ENCODE peak calls at places on chromosomes 5 and 9, in nine cellular contexts. One of them, this sample, is unnamed.
A peak's percentile ranks its signal among the peaks of the same experiment; 100 is the strongest.

GRCh38 chr9:98327249-98327561 is 71.8 kb upstream of the TBC1D2 start:
- DNase-seq in CD4-positive, alpha-beta T cell: no peak
- DNase-seq in CD8-positive, alpha-beta T cell: no peak
- DNase-seq in psoas muscle: no peak
- DNase-seq in upper lobe of left lung: no peak
- DNase-seq in OCI-LY7: no peak
- DNase-seq in endothelial cell: no peak
- DNase-seq in HCT116: no peak
- DNase-seq in PC-3: no peak
- DNase-seq in this sample: no peak

GRCh38 chr5:39175273-39175955 is 43.9 kb downstream of the FYB1 start:
- DNase-seq in CD4-positive, alpha-beta T cell: no peak
- DNase-seq in CD8-positive, alpha-beta T cell: no peak
- DNase-seq in psoas muscle: no peak
- DNase-seq in upper lobe of left lung: no peak
- DNase-seq in OCI-LY7: no peak
- DNase-seq in endothelial cell: no peak
- DNase-seq in HCT116: no peak
- DNase-seq in PC-3: no peak
- DNase-seq in this sample: no peak

GRCh38 chr5:77181596-77182304 is 28.7 kb upstream of the PDE8B start:
- DNase-seq in CD4-positive, alpha-beta T cell: no peak
- DNase-seq in CD8-positive, alpha-beta T cell: no peak
- DNase-seq in psoas muscle: no peak
- DNase-seq in upper lobe of left lung: peak; percentile 74
- DNase-seq in OCI-LY7: no peak
- DNase-seq in endothelial cell: no peak
- DNase-seq in HCT116: no peak
- DNase-seq in PC-3: no peak
- DNase-seq in this sample: no peak

GRCh38 chr5:174612686-174613085 is 111.7 kb upstream of the MSX2 start:
- DNase-seq in CD4-positive, alpha-beta T cell: no peak
- DNase-seq in CD8-positive, alpha-beta T cell: no peak
- DNase-seq in psoas muscle: peak; percentile 18
- DNase-seq in upper lobe of left lung: no peak
- DNase-seq in OCI-LY7: no peak
- DNase-seq in endothelial cell: no peak
- DNase-seq in HCT116: no peak
- DNase-seq in PC-3: peak; percentile 4
- DNase-seq in this sample: no peak

GRCh38 chr5:175895701-175896102 is 24.3 kb downstream of the CPLX2 start:
- DNase-seq in CD4-positive, alpha-beta T cell: peak; percentile 16
- DNase-seq in CD8-positive, alpha-beta T cell: peak; percentile 21
- DNase-seq in psoas muscle: no peak
- DNase-seq in upper lobe of left lung: no peak
- DNase-seq in OCI-LY7: peak; percentile 40
- DNase-seq in endothelial cell: no peak
- DNase-seq in HCT116: no peak
- DNase-seq in PC-3: no peak
- DNase-seq in this sample: no peak

GRCh38 chr5:134226441-134227192 is 744 bp upstream of the PPP2CA start:
- DNase-seq in CD4-positive, alpha-beta T cell: peak; percentile 67
- DNase-seq in CD8-positive, alpha-beta T cell: no peak
- DNase-seq in psoas muscle: no peak
- DNase-seq in upper lobe of left lung: peak; percentile 85
- DNase-seq in OCI-LY7: no peak
- DNase-seq in endothelial cell: no peak
- DNase-seq in HCT116: no peak
- DNase-seq in PC-3: no peak
- DNase-seq in this sample: no peak

GRCh38 chr5:134092875-134093274 is 21.6 kb upstream of the TCF7 start:
- DNase-seq in CD4-positive, alpha-beta T cell: no peak
- DNase-seq in CD8-positive, alpha-beta T cell: no peak
- DNase-seq in psoas muscle: no peak
- DNase-seq in upper lobe of left lung: no peak
- DNase-seq in OCI-LY7: no peak
- DNase-seq in endothelial cell: no peak
- DNase-seq in HCT116: no peak
- DNase-seq in PC-3: peak; percentile 93
- DNase-seq in this sample: no peak

GRCh38 chr9:18299449-18299848 is 174.5 kb upstream of the ADAMTSL1 start:
- DNase-seq in CD4-positive, alpha-beta T cell: no peak
- DNase-seq in CD8-positive, alpha-beta T cell: no peak
- DNase-seq in psoas muscle: no peak
- DNase-seq in upper lobe of left lung: no peak
- DNase-seq in OCI-LY7: no peak
- DNase-seq in endothelial cell: no peak
- DNase-seq in HCT116: no peak
- DNase-seq in PC-3: no peak
- DNase-seq in this sample: no peak

GRCh38 chr5:15003511-15003920 is 131.9 kb upstream of the ANKH start:
- DNase-seq in CD4-positive, alpha-beta T cell: peak; percentile 33
- DNase-seq in CD8-positive, alpha-beta T cell: peak; percentile 26
- DNase-seq in psoas muscle: peak; percentile 26
- DNase-seq in upper lobe of left lung: peak; percentile 45
- DNase-seq in OCI-LY7: peak; percentile 69
- DNase-seq in endothelial cell: peak; percentile 45
- DNase-seq in HCT116: peak; percentile 46
- DNase-seq in PC-3: peak; percentile 83
- DNase-seq in this sample: no peak

GRCh38 chr5:173329370-173330150 is 1.3 kb upstream of the STC2 start:
- DNase-seq in CD4-positive, alpha-beta T cell: no peak
- DNase-seq in CD8-positive, alpha-beta T cell: no peak
- DNase-seq in psoas muscle: no peak
- DNase-seq in upper lobe of left lung: no peak
- DNase-seq in OCI-LY7: no peak
- DNase-seq in endothelial cell: peak; percentile 36
- DNase-seq in HCT116: peak; percentile 50
- DNase-seq in PC-3: peak; percentile 82
- DNase-seq in this sample: peak; percentile 52

GRCh38 chr9:16267336-16268036 is 603.0 kb downstream of the BNC2 start:
- DNase-seq in CD4-positive, alpha-beta T cell: no peak
- DNase-seq in CD8-positive, alpha-beta T cell: no peak
- DNase-seq in psoas muscle: no peak
- DNase-seq in upper lobe of left lung: peak; percentile 39
- DNase-seq in OCI-LY7: no peak
- DNase-seq in endothelial cell: no peak
- DNase-seq in HCT116: no peak
- DNase-seq in PC-3: peak; percentile 89
- DNase-seq in this sample: no peak

GRCh38 chr5:79876510-79876909 is 114.6 kb downstream of the MTX3 start:
- DNase-seq in CD4-positive, alpha-beta T cell: no peak
- DNase-seq in CD8-positive, alpha-beta T cell: no peak
- DNase-seq in psoas muscle: no peak
- DNase-seq in upper lobe of left lung: no peak
- DNase-seq in OCI-LY7: no peak
- DNase-seq in endothelial cell: no peak
- DNase-seq in HCT116: no peak
- DNase-seq in PC-3: no peak
- DNase-seq in this sample: no peak

GRCh38 chr9:5611321-5612186 is 17.4 kb upstream of the RIC1 start:
- DNase-seq in CD4-positive, alpha-beta T cell: no peak
- DNase-seq in CD8-positive, alpha-beta T cell: no peak
- DNase-seq in psoas muscle: no peak
- DNase-seq in upper lobe of left lung: no peak
- DNase-seq in OCI-LY7: no peak
- DNase-seq in endothelial cell: no peak
- DNase-seq in HCT116: no peak
- DNase-seq in PC-3: no peak
- DNase-seq in this sample: no peak

GRCh38 chr9:79684711-79685575 is 113.2 kb downstream of the TLE4 start:
- DNase-seq in CD4-positive, alpha-beta T cell: no peak
- DNase-seq in CD8-positive, alpha-beta T cell: no peak
- DNase-seq in psoas muscle: no peak
- DNase-seq in upper lobe of left lung: no peak
- DNase-seq in OCI-LY7: no peak
- DNase-seq in endothelial cell: no peak
- DNase-seq in HCT116: no peak
- DNase-seq in PC-3: no peak
- DNase-seq in this sample: no peak

GRCh38 chr9:69894720-69895119 is 74.1 kb downstream of the CFAP95 start:
- DNase-seq in CD4-positive, alpha-beta T cell: no peak
- DNase-seq in CD8-positive, alpha-beta T cell: no peak
- DNase-seq in psoas muscle: no peak
- DNase-seq in upper lobe of left lung: no peak
- DNase-seq in OCI-LY7: no peak
- DNase-seq in endothelial cell: no peak
- DNase-seq in HCT116: no peak
- DNase-seq in PC-3: no peak
- DNase-seq in this sample: no peak

GRCh38 chr9:106880863-106881262 is 17.9 kb downstream of the ZNF462 start:
- DNase-seq in CD4-positive, alpha-beta T cell: no peak
- DNase-seq in CD8-positive, alpha-beta T cell: no peak
- DNase-seq in psoas muscle: peak; percentile 73
- DNase-seq in upper lobe of left lung: no peak
- DNase-seq in OCI-LY7: no peak
- DNase-seq in endothelial cell: no peak
- DNase-seq in HCT116: no peak
- DNase-seq in PC-3: peak; percentile 41
- DNase-seq in this sample: no peak

GRCh38 chr9:11471321-11471720 is 858.5 kb upstream of the PTPRD start:
- DNase-seq in CD4-positive, alpha-beta T cell: no peak
- DNase-seq in CD8-positive, alpha-beta T cell: no peak
- DNase-seq in psoas muscle: no peak
- DNase-seq in upper lobe of left lung: no peak
- DNase-seq in OCI-LY7: no peak
- DNase-seq in endothelial cell: no peak
- DNase-seq in HCT116: no peak
- DNase-seq in PC-3: no peak
- DNase-seq in this sample: no peak

GRCh38 chr9:23005061-23005690 is 558.6 kb downstream of the DMRTA1 start:
- DNase-seq in CD4-positive, alpha-beta T cell: no peak
- DNase-seq in CD8-positive, alpha-beta T cell: no peak
- DNase-seq in psoas muscle: no peak
- DNase-seq in upper lobe of left lung: no peak
- DNase-seq in OCI-LY7: no peak
- DNase-seq in endothelial cell: no peak
- DNase-seq in HCT116: no peak
- DNase-seq in PC-3: no peak
- DNase-seq in this sample: no peak
- TF ChIP-seq CTCF in CD4-positive, alpha-beta T cell: no peak
- TF ChIP-seq CTCF in CD8-positive, alpha-beta T cell: no peak
- TF ChIP-seq CTCF in psoas muscle: no peak
- TF ChIP-seq CTCF in upper lobe of left lung: no peak
- TF ChIP-seq CTCF in OCI-LY7: no peak
- TF ChIP-seq CTCF in endothelial cell: no peak
- TF ChIP-seq CTCF in HCT116: no peak
- TF ChIP-seq CTCF in PC-3: no peak
- TF ChIP-seq CTCF in this sample: no peak

DNA sequence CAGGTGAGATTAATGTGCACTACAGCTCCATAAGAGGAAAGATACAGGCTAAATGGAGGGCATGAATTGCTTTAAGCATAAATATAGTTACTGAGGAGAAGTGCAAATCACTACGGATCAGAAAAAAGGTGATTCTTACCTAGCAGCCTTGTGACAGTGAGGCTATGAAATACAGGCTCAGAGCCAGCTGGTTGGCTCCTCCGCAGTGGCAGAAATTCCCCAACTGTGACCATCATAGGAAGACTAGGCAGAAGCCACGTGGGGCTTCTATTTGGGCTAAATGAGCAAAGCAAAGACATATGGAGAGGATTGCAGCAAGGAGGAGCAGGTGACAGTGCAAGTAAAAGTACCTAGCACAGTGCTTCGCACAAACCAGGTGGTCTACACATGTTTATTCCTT is 40.5 kb downstream of the CDO1 start:
- DNase-seq in CD4-positive, alpha-beta T cell: no peak
- DNase-seq in CD8-positive, alpha-beta T cell: no peak
- DNase-seq in psoas muscle: no peak
- DNase-seq in upper lobe of left lung: no peak
- DNase-seq in OCI-LY7: no peak
- DNase-seq in endothelial cell: no peak
- DNase-seq in HCT116: no peak
- DNase-seq in PC-3: no peak
- DNase-seq in this sample: no peak
- TF ChIP-seq CTCF in CD4-positive, alpha-beta T cell: no peak
- TF ChIP-seq CTCF in CD8-positive, alpha-beta T cell: no peak
- TF ChIP-seq CTCF in psoas muscle: no peak
- TF ChIP-seq CTCF in upper lobe of left lung: no peak
- TF ChIP-seq CTCF in OCI-LY7: no peak
- TF ChIP-seq CTCF in endothelial cell: no peak
- TF ChIP-seq CTCF in HCT116: no peak
- TF ChIP-seq CTCF in PC-3: no peak
- TF ChIP-seq CTCF in this sample: no peak

DNA sequence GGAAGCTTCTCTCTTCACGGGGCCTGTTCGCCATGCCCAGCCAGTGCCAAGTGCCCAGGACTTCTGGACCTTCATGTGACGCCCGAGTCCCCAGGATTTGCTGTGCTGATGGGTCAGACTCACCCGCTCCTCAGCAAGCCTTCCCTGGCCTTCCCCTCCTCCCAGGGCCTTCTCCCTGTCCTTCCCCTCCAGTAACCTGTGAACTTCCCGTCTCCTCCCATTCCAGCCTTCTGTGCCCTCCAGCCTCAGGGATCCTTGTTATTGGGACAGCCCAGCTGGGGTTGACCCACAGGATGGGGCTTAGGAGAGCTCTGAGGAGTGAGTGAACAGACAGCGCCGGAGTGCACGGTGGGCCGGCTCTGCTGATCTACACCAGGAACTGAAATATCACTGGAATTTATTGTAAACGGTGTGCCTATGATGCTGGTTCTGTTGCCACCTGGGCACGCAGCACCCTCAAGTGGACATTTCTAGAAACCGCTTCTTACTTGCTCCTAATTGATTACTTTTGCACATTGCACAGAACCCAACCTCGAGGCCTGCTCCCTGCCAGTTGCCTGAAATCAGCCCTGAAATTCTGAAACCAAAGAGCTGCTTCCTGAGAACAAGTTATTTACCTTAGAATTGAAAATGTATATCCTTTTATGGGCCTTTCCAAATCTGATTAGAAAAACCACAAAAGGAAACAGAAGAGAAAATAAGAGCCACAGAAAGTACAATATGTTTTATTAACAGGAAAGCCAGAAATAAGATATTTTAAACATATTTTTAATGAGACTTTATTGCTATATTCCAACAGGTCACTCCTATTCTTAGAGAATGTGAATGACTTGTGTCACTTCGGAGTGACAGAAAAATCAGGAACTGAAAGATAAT is 1.6 kb downstream of the SPAAR start:
- DNase-seq in CD4-positive, alpha-beta T cell: peak; percentile 36
- DNase-seq in CD8-positive, alpha-beta T cell: no peak
- DNase-seq in psoas muscle: peak; percentile 27
- DNase-seq in upper lobe of left lung: peak; percentile 55
- DNase-seq in OCI-LY7: peak; percentile 67
- DNase-seq in endothelial cell: peak; percentile 48
- DNase-seq in HCT116: peak; percentile 66
- DNase-seq in PC-3: peak; percentile 78
- DNase-seq in this sample: no peak
- TF ChIP-seq CTCF in CD4-positive, alpha-beta T cell: peak; percentile 56
- TF ChIP-seq CTCF in CD8-positive, alpha-beta T cell: peak; percentile 48
- TF ChIP-seq CTCF in psoas muscle: peak; percentile 48
- TF ChIP-seq CTCF in upper lobe of left lung: peak; percentile 63
- TF ChIP-seq CTCF in OCI-LY7: peak; percentile 84
- TF ChIP-seq CTCF in endothelial cell: peak; percentile 33
- TF ChIP-seq CTCF in HCT116: peak; percentile 74
- TF ChIP-seq CTCF in PC-3: peak; percentile 77
- TF ChIP-seq CTCF in this sample: peak; percentile 37

DNA sequence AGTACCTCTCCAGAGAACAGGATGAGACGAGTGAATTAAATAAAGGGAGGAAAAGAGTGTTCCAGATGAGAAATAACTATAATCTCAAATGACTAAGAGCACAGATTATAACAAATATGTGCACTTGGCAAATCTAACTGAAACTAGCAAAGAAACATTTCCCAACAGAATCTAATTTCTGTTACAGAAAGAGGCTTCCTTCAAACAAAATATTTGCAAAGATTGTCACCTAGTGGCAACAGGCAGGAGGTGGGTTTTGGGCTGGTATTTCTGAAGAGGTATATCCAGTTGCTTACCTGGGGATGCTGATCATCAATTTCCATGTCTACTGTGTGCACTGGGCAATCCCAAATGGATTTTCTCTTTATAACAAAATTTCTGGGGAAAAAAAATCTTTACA is 5.6 kb upstream of the SPDL1 start:
- DNase-seq in CD4-positive, alpha-beta T cell: no peak
- DNase-seq in CD8-positive, alpha-beta T cell: no peak
- DNase-seq in psoas muscle: no peak
- DNase-seq in upper lobe of left lung: no peak
- DNase-seq in OCI-LY7: peak; percentile 12
- DNase-seq in endothelial cell: no peak
- DNase-seq in HCT116: no peak
- DNase-seq in PC-3: peak; percentile 54
- DNase-seq in this sample: no peak
- TF ChIP-seq CTCF in CD4-positive, alpha-beta T cell: no peak
- TF ChIP-seq CTCF in CD8-positive, alpha-beta T cell: no peak
- TF ChIP-seq CTCF in psoas muscle: no peak
- TF ChIP-seq CTCF in upper lobe of left lung: no peak
- TF ChIP-seq CTCF in OCI-LY7: peak; percentile 57
- TF ChIP-seq CTCF in endothelial cell: no peak
- TF ChIP-seq CTCF in HCT116: peak; percentile 41
- TF ChIP-seq CTCF in PC-3: peak; percentile 66
- TF ChIP-seq CTCF in this sample: peak; percentile 58

This sample was measured in progenitor cell of endocrine pancreas.